ENCODE peak calls at places on chromosome X, in five cellular contexts. M is stimulated activated CD4-positive, alpha-beta T cell treated with anti-CD3 and anti-CD28 coated beads, Interleukin-4, amount 100 ng/mL, for 24 hours; T is GM10248; R is GM12892; N is CD4-positive, CD25-positive, alpha-beta regulatory T cell. A is an unnamed sample.

GRCh38 chrX:2486476-2487133 is 14.2 kb downstream of the DHRSX start:
- DNase-seq in T (no peak), N (no peak), M (no peak), R (no peak), A (no peak)

GRCh38 chrX:154695913-154696312 is 42.5 kb upstream of the CTAG2 start:
- DNase-seq in T (no peak), M (no peak), R (no peak), N (no peak), A (no peak)

GRCh38 chrX:126985027-126985426 is 165.5 kb downstream of the PRR32 start:
- DNase-seq in R (no peak), M (no peak), T (no peak), N (no peak), A (no peak)

GRCh38 chrX:80306007-80306406 is 114.2 kb upstream of the TENT5D start:
- DNase-seq in M (no peak), R (no peak), T (no peak), N (no peak), A (no peak)

GRCh38 chrX:16836371-16836770 is 33.8 kb downstream of the RBBP7 start:
- DNase-seq in M (no peak), R (no peak), N (no peak), T (no peak), A (peak; percentile 46)

GRCh38 chrX:121014826-121015225 is 29.3 kb upstream of the CT47A1 start:
- DNase-seq in N (no peak), M (no peak), T (no peak), R (no peak), A (no peak)

GRCh38 chrX:153401133-153401764 is at the start of gene PNMA6E:
- DNase-seq in R (no peak), N (no peak), T (no peak), M (no peak), A (no peak)

GRCh38 chrX:68599256-68600152 is 48.0 kb upstream of the STARD8 start:
- DNase-seq in N (no peak), M (no peak), T (no peak), R (peak; percentile 4), A (peak; percentile 14)

GRCh38 chrX:11557120-11557519 is 108.6 kb downstream of the ARHGAP6 start:
- DNase-seq in T (no peak), R (no peak), M (no peak), N (no peak), A (no peak)

GRCh38 chrX:107675823-107676555 is 47.7 kb downstream of the PRPS1 start:
- DNase-seq in T (no peak), M (no peak), N (no peak), R (no peak), A (no peak)

GRCh38 chrX:2325076-2325784 is 175.5 kb downstream of the DHRSX start:
- DNase-seq in M (peak; percentile 36), N (peak; percentile 4), T (no peak), R (peak; percentile 34), A (no peak)

GRCh38 chrX:120205816-120206753 is 44.5 kb upstream of the ZBTB33 start:
- DNase-seq in R (no peak), T (no peak), N (no peak), M (no peak), A (no peak)

GRCh38 chrX:68868902-68869800 is 40.3 kb downstream of the EFNB1 start:
- DNase-seq in T (no peak), N (no peak), M (no peak), R (no peak), A (no peak)

GRCh38 chrX:35285289-35285962 is 342.8 kb downstream of the FAM47B start:
- DNase-seq in N (no peak), M (no peak), T (no peak), R (no peak), A (no peak)

GRCh38 chrX:120144178-120144844 is 14.1 kb upstream of the RHOXF2 start:
- DNase-seq in N (no peak), M (no peak), T (no peak), R (no peak), A (peak; percentile 35)

GRCh38 chrX:17441965-17442364 is 67.0 kb downstream of the NHS start:
- DNase-seq in T (no peak), M (no peak), R (no peak), N (no peak), A (no peak)

GRCh38 chrX:70301716-70302115 is 11.8 kb downstream of the KIF4A start:
- DNase-seq in N (no peak), R (no peak), M (no peak), T (no peak), A (no peak)

GRCh38 chrX:140866446-140866845 is 135.9 kb upstream of the SPANXB1 start:
- DNase-seq in M (no peak), R (no peak), T (no peak), N (no peak), A (no peak)

GRCh38 chrX:103293118-103293517 is 16.6 kb upstream of the TCEAL5 start:
- DNase-seq in M (no peak), N (no peak), T (no peak), R (no peak), A (no peak)

GRCh38 chrX:42143866-42144592 is 220.7 kb upstream of the CASK start:
- DNase-seq in R (no peak), N (no peak), T (no peak), M (no peak), A (no peak)

GRCh38 chrX:119145241-119145653 is 17.6 kb upstream of the KIAA1210 start:
- DNase-seq in M (no peak), T (no peak), N (no peak), R (no peak), A (peak; percentile 24)

GRCh38 chrX:39162322-39162721 is 361.1 kb downstream of the MID1IP1 start:
- DNase-seq in T (peak; percentile 36), R (no peak), M (peak; percentile 54), N (peak; percentile 11), A (peak; percentile 26)

GRCh38 chrX:1784773-1785172 is 169.9 kb downstream of the ASMT start:
- DNase-seq in T (no peak), N (no peak), R (no peak), M (no peak), A (no peak)

GRCh38 chrX:149950681-149951080 is 12.4 kb upstream of the EOLA2 start:
- DNase-seq in M (peak; percentile 10), T (peak; percentile 13), R (no peak), N (no peak), A (no peak)

GRCh38 chrX:38561126-38561868 is at the start of gene TSPAN7:
- DNase-seq in R (peak; percentile 32), M (peak; percentile 79), T (peak; percentile 67), N (peak; percentile 52), A (peak; percentile 71)

GRCh38 chrX:7065473-7065872 is 82.0 kb upstream of the STS start:
- DNase-seq in M (no peak), R (no peak), N (no peak), T (no peak), A (no peak)

GRCh38 chrX:55161581-55161980 is 58.6 kb upstream of the PAGE5 start:
- DNase-seq in R (no peak), N (no peak), T (no peak), M (peak; percentile 3), A (no peak)

GRCh38 chrX:49059209-49060191 is 701 bp downstream of the CCDC120 start:
- DNase-seq in R (no peak), M (no peak), T (no peak), N (no peak), A (no peak)

GRCh38 chrX:54093159-54093558 is 48.9 kb upstream of the PHF8 start:
- DNase-seq in T (no peak), M (no peak), N (no peak), R (no peak), A (no peak)

GRCh38 chrX:106752101-106752678 is 25.7 kb downstream of the RNF128 start:
- DNase-seq in R (no peak), M (no peak), N (no peak), T (no peak), A (peak; percentile 23)

GRCh38 chrX:120664081-120664480 is 34.2 kb upstream of the C1GALT1C1 start:
- DNase-seq in T (no peak), N (no peak), M (no peak), R (no peak), A (no peak)

GRCh38 chrX:2521927-2522386 is 21.2 kb upstream of the DHRSX start:
- DNase-seq in T (peak; percentile 61), M (no peak), R (no peak), N (no peak), A (no peak)

GRCh38 chrX:107731831-107732502 is 43.6 kb downstream of the TSC22D3 start:
- DNase-seq in R (no peak), T (no peak), M (no peak), N (no peak), A (peak; percentile 52)

A was measured in WTC11.